ENCODE peak calls at places on chromosomes 4 and X, in nine cellular contexts. K is breast epithelium, T is activated B cell treated with CpG ODN at 0.5 μM for 24 hours, S is ascending aorta, X is heart right ventricle, P is neural crest cell, Q is brain microvascular endothelial cell, G is uterus, W is GM06990. F is an unnamed sample.

GRCh38 chr4:159368320-159368719 is 265.4 kb downstream of the RAPGEF2 start:
- DNase-seq in S (no peak), X (no peak), P (no peak), Q (no peak), K (no peak), W (no peak), G (no peak), T (no peak), F (no peak)

GRCh38 chr4:53777244-53777984 is 186.1 kb upstream of the LNX1 start:
- DNase-seq in K (no peak), S (no peak), G (peak; percentile 33), T (no peak), W (no peak), X (no peak), Q (peak; percentile 67), P (no peak), F (no peak)

GRCh38 chrX:134480061-134480460 is 20.1 kb downstream of the HPRT1 start:
- DNase-seq in W (no peak), S (no peak), X (no peak), K (no peak), T (no peak), P (no peak), G (no peak), Q (no peak), F (no peak)

GRCh38 chrX:138034136-138034535 is 468.2 kb downstream of the ZIC3 start:
- DNase-seq in P (no peak), K (no peak), G (no peak), W (no peak), T (no peak), S (no peak), X (no peak), Q (no peak), F (no peak)

GRCh38 chr4:42915484-42915883 is 23.0 kb downstream of the GRXCR1 start:
- DNase-seq in P (no peak), K (no peak), G (no peak), S (no peak), W (no peak), Q (no peak), T (no peak), X (no peak), F (no peak)

GRCh38 chr4:97720869-97721432 is 422.3 kb downstream of the STPG2 start:
- DNase-seq in S (no peak), W (no peak), G (no peak), X (no peak), T (no peak), Q (peak; percentile 59), K (no peak), P (no peak), F (no peak)

GRCh38 chrX:22351966-22352365 is 79.3 kb downstream of the CBLL2 start:
- DNase-seq in X (no peak), W (no peak), S (no peak), P (no peak), K (no peak), G (no peak), T (no peak), Q (peak; percentile 5), F (no peak)

GRCh38 chr4:153295131-153295755 is 49.2 kb upstream of the MND1 start:
- DNase-seq in P (no peak), Q (no peak), S (no peak), T (no peak), X (no peak), K (no peak), G (no peak), W (no peak), F (no peak)

GRCh38 chr4:28883211-28883610 is 1837.0 kb upstream of the PCDH7 start:
- DNase-seq in K (no peak), X (no peak), T (no peak), Q (no peak), S (no peak), P (no peak), G (no peak), W (no peak), F (no peak)

GRCh38 chr4:137861682-137862081 is 329.4 kb upstream of the PCDH18 start:
- DNase-seq in T (no peak), Q (no peak), X (no peak), G (no peak), W (no peak), S (no peak), K (no peak), P (no peak), F (no peak)

GRCh38 chrX:12141511-12141910 is 3.2 kb downstream of the FRMPD4 start:
- DNase-seq in Q (no peak), X (no peak), T (no peak), W (no peak), K (no peak), G (no peak), S (no peak), P (no peak), F (no peak)

GRCh38 chr4:74038161-74039064 is at the start of gene CXCL3:
- DNase-seq in P (peak; percentile 60), Q (peak; percentile 59), G (peak; percentile 47), X (peak; percentile 80), W (peak; percentile 13), K (peak; percentile 53), S (no peak), T (peak; percentile 16), F (peak; percentile 53)

DNA sequence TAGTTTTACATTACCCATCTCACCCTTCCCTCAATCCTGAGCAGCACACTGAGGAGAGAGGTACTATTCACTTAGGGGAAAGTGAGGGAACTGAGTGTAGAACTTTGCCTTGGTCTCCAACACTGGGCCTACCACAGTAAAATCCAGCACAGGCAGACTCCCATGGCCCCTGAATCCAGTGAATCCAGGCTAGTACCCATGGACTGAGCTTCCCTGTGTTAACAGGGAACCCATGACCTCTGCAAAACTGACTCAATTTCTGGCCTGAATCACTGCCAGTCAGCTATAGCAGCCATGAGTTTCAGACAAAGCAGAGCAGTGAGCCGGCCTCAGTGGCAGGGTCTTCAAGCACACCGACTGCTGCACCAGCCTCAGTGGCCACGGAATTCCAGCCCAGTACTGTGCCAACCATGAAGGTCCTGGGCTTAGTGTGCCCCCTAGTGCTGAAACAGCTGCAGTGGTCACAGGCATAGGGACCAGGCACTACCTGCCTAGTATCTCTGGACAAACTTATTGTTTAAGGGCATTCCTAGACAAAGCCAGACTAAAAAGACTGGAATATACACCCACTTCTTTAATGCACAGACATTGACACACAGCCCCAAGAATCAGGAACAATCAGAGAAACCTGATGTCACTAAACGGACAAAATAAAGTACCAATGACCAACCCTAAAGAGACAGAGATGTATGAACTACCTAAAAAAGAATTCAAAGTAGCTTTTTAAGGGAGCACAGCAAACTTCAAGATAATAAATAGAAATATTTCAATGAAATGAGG is 127.4 kb upstream of the RPL34 start:
- DNase-seq in G (no peak), W (peak; percentile 1), S (no peak), Q (peak; percentile 23), K (no peak), P (peak; percentile 25), T (no peak), X (no peak), F (no peak)
- TF ChIP-seq CTCF in G (no peak), W (peak; percentile 80), S (no peak), Q (peak; percentile 81), K (no peak), P (peak; percentile 61), T (no peak), X (no peak), F (peak; percentile 18)

GRCh38 chrX:38379088-38379487 is 26.7 kb downstream of the OTC start:
- DNase-seq in Q (no peak), T (no peak), S (no peak), K (no peak), X (no peak), G (no peak), W (no peak), P (no peak), F (no peak)

GRCh38 chrX:38374431-38374830 is 22.0 kb downstream of the OTC start:
- DNase-seq in S (no peak), W (no peak), X (no peak), K (no peak), Q (no peak), T (no peak), G (no peak), P (no peak), F (no peak)

GRCh38 chrX:38376747-38377146 is 24.3 kb downstream of the OTC start:
- DNase-seq in X (no peak), P (no peak), Q (no peak), S (no peak), T (no peak), W (no peak), K (no peak), G (no peak), F (no peak)

DNA sequence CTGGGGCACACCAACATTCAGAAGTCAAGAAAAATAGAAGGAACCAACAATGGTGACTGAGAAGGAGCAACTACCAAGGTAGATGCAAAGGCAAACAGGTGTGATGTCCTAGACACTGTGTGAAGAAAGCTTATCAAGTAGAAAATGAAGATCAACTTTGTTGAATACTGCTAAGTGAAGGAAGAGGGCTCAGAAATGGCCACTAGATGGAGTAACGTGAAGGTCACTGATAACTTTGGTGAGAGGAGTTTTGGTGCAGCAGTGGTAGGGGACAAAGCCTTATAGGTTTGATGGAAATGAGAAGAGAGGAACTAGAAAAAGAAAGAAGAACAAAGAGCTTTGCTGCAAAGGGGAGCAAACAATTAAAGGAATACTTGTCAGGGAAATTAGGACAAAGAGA is 23.5 kb downstream of the OTC start:
- DNase-seq in X (no peak), S (no peak), G (no peak), P (peak; percentile 1), T (no peak), W (no peak), K (no peak), Q (peak; percentile 5), F (peak; percentile 27)
- TF ChIP-seq CTCF in X (peak; percentile 32), S (no peak), G (no peak), P (peak; percentile 51), T (no peak), W (peak; percentile 69), K (peak; percentile 19), Q (peak; percentile 62), F (peak; percentile 36)

DNA sequence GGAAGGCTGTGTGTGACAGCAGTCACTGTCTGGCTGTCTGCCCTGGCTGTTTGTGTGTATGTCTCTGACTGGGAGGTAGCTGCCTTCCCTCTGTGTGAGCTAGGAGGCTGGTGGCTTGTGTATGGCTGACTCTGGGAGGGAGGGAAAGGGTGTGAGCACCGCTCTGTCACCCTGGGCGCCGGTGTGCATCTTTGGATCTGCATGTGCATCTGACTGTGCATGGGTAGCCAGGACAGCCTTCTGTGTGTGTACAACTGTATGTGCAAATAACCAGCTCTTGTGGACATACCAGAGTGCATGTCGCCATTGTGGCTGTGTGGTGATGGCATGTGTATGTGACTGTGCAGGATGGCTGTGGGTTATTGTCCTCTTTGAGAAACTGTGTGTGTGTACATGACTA is 7.4 kb upstream of the ERAS start:
- DNase-seq in T (no peak), P (no peak), W (no peak), Q (no peak), S (no peak), K (no peak), X (no peak), G (no peak), F (no peak)
- TF ChIP-seq CTCF in T (no peak), P (no peak), W (no peak), Q (no peak), S (no peak), K (no peak), X (no peak), G (no peak), F (no peak)

GRCh38 chrX:43655961-43656494 is at the start of gene MAOA:
- DNase-seq in Q (no peak), K (peak; percentile 54), G (peak; percentile 72), T (no peak), X (peak; percentile 55), P (no peak), W (no peak), S (peak; percentile 64), F (no peak)

GRCh38 chrX:43655151-43655676 is 885 bp upstream of the MAOA start:
- DNase-seq in P (peak; percentile 11), Q (peak; percentile 47), W (no peak), S (no peak), K (peak; percentile 52), T (peak; percentile 13), X (peak; percentile 25), G (peak; percentile 43), F (peak; percentile 12)

GRCh38 chrX:43654431-43655150 is 1.5 kb upstream of the MAOA start:
- DNase-seq in G (peak; percentile 93), S (peak; percentile 71), X (peak; percentile 92), P (peak; percentile 74), W (peak; percentile 83), Q (peak; percentile 84), K (peak; percentile 87), T (peak; percentile 75), F (peak; percentile 85)
- TF ChIP-seq CTCF in G (peak; percentile 14), S (peak; percentile 13), X (peak; percentile 58), P (peak; percentile 49), W (no peak), Q (peak; percentile 47), K (peak; percentile 9), T (no peak), F (no peak)